ENCODE peak calls at places on chromosomes 7 and 10, in eight cellular contexts. One of them, this sample, is unnamed.

GRCh38 chr7:51949726-51950644 is 633.4 kb upstream of the COBL start:
- DNase-seq in spleen: no peak
- DNase-seq in heart right ventricle: no peak
- DNase-seq in heart left ventricle: no peak
- DNase-seq in uterus: no peak
- DNase-seq in thoracic aorta: no peak
- DNase-seq in left lung: no peak
- DNase-seq in gastrocnemius medialis: no peak
- DNase-seq in this sample: no peak

GRCh38 chr7:129828989-129829676 is 123.6 kb downstream of the UBE2H start:
- DNase-seq in spleen: no peak
- DNase-seq in heart right ventricle: no peak
- DNase-seq in heart left ventricle: no peak
- DNase-seq in uterus: no peak
- DNase-seq in thoracic aorta: no peak
- DNase-seq in left lung: peak; percentile 58
- DNase-seq in gastrocnemius medialis: no peak
- DNase-seq in this sample: no peak

GRCh38 chr7:129702316-129702715 is 90.8 kb downstream of the NRF1 start:
- DNase-seq in spleen: no peak
- DNase-seq in heart right ventricle: no peak
- DNase-seq in heart left ventricle: no peak
- DNase-seq in uterus: no peak
- DNase-seq in thoracic aorta: no peak
- DNase-seq in left lung: no peak
- DNase-seq in gastrocnemius medialis: no peak
- DNase-seq in this sample: no peak

GRCh38 chr10:73991846-73992245 is 6.1 kb upstream of the VCL start:
- DNase-seq in spleen: peak; percentile 90
- DNase-seq in heart right ventricle: no peak
- DNase-seq in heart left ventricle: no peak
- DNase-seq in uterus: no peak
- DNase-seq in thoracic aorta: no peak
- DNase-seq in left lung: peak; percentile 74
- DNase-seq in gastrocnemius medialis: no peak
- DNase-seq in this sample: peak; percentile 71

GRCh38 chr10:71039551-71039950 is 151.2 kb upstream of the PCBD1 start:
- DNase-seq in spleen: peak; percentile 39
- DNase-seq in heart right ventricle: no peak
- DNase-seq in heart left ventricle: no peak
- DNase-seq in uterus: no peak
- DNase-seq in thoracic aorta: no peak
- DNase-seq in left lung: no peak
- DNase-seq in gastrocnemius medialis: no peak
- DNase-seq in this sample: no peak

GRCh38 chr7:34320926-34321609 is 336.9 kb upstream of the NPSR1 start:
- DNase-seq in spleen: no peak
- DNase-seq in heart right ventricle: peak; percentile 27
- DNase-seq in heart left ventricle: peak; percentile 23
- DNase-seq in uterus: peak; percentile 23
- DNase-seq in thoracic aorta: peak; percentile 5
- DNase-seq in left lung: peak; percentile 43
- DNase-seq in gastrocnemius medialis: peak; percentile 10
- DNase-seq in this sample: peak; percentile 55

GRCh38 chr7:71972513-71972912 is 439.6 kb downstream of the CALN1 start:
- DNase-seq in spleen: no peak
- DNase-seq in heart right ventricle: no peak
- DNase-seq in heart left ventricle: no peak
- DNase-seq in uterus: no peak
- DNase-seq in thoracic aorta: no peak
- DNase-seq in left lung: no peak
- DNase-seq in gastrocnemius medialis: no peak
- DNase-seq in this sample: no peak

GRCh38 chr7:134741901-134742635 is 37.4 kb upstream of the CALD1 start:
- DNase-seq in spleen: no peak
- DNase-seq in heart right ventricle: peak; percentile 25
- DNase-seq in heart left ventricle: peak; percentile 52
- DNase-seq in uterus: peak; percentile 32
- DNase-seq in thoracic aorta: no peak
- DNase-seq in left lung: no peak
- DNase-seq in gastrocnemius medialis: no peak
- DNase-seq in this sample: no peak

GRCh38 chr10:78255796-78256638 is 222.4 kb downstream of the RPS24 start:
- DNase-seq in spleen: no peak
- DNase-seq in heart right ventricle: peak; percentile 21
- DNase-seq in heart left ventricle: peak; percentile 19
- DNase-seq in uterus: peak; percentile 52
- DNase-seq in thoracic aorta: peak; percentile 69
- DNase-seq in left lung: peak; percentile 78
- DNase-seq in gastrocnemius medialis: peak; percentile 51
- DNase-seq in this sample: peak; percentile 52

GRCh38 chr10:91389636-91390512 is 20.3 kb upstream of the HECTD2 start:
- DNase-seq in spleen: no peak
- DNase-seq in heart right ventricle: peak; percentile 9
- DNase-seq in heart left ventricle: no peak
- DNase-seq in uterus: no peak
- DNase-seq in thoracic aorta: no peak
- DNase-seq in left lung: no peak
- DNase-seq in gastrocnemius medialis: no peak
- DNase-seq in this sample: no peak

GRCh38 chr7:30755384-30756154 is 3.6 kb downstream of the INMT start:
- DNase-seq in spleen: no peak
- DNase-seq in heart right ventricle: peak; percentile 81
- DNase-seq in heart left ventricle: peak; percentile 83
- DNase-seq in uterus: peak; percentile 61
- DNase-seq in thoracic aorta: no peak
- DNase-seq in left lung: no peak
- DNase-seq in gastrocnemius medialis: no peak
- DNase-seq in this sample: no peak

DNA sequence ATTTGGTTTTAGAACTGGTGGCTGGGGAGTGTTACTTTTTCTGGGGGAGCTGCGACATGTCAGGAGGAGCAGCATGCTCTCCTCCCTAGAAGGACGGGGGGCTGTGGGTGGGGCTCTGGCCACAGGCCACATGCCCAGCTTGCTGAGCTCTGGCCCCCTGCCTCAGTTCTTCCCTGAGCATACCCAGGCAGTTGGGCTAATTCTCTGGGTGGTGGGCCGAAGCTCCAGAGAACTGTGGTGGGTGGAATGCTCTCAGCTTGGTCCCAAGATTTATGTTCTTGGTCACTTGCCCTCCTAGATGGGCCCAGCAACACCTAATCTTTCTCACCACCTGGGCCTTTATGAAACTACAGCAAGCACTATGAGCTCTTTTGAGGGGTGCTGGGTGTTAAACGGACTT is 5.1 kb upstream of the ZNF775 start:
- DNase-seq in spleen: no peak
- DNase-seq in heart right ventricle: no peak
- DNase-seq in heart left ventricle: no peak
- DNase-seq in uterus: no peak
- DNase-seq in thoracic aorta: no peak
- DNase-seq in left lung: no peak
- DNase-seq in gastrocnemius medialis: no peak
- DNase-seq in this sample: no peak
- H3K4me1 ChIP-seq in spleen: peaks cover 30% of the 10 kb centered on the region
- H3K4me1 ChIP-seq in heart right ventricle: peaks cover 38% of the 10 kb centered on the region
- H3K4me1 ChIP-seq in heart left ventricle: peaks cover 40% of the 10 kb centered on the region
- H3K4me1 ChIP-seq in uterus: no peaks in the 10 kb centered on the region
- H3K4me1 ChIP-seq in thoracic aorta: peaks cover 13% of the 10 kb centered on the region
- H3K4me1 ChIP-seq in left lung: peaks cover 24% of the 10 kb centered on the region
- H3K4me1 ChIP-seq in gastrocnemius medialis: peaks cover 35% of the 10 kb centered on the region
- H3K4me1 ChIP-seq in this sample: peaks cover 48% of the 10 kb centered on the region

GRCh38 chr7:75793676-75794075 is 19.9 kb downstream of the CCL24 start:
- DNase-seq in spleen: no peak
- DNase-seq in heart right ventricle: no peak
- DNase-seq in heart left ventricle: no peak
- DNase-seq in uterus: no peak
- DNase-seq in thoracic aorta: no peak
- DNase-seq in left lung: no peak
- DNase-seq in gastrocnemius medialis: no peak
- DNase-seq in this sample: no peak
- TF ChIP-seq CTCF in spleen: no peak
- TF ChIP-seq CTCF in heart right ventricle: no peak
- TF ChIP-seq CTCF in heart left ventricle: no peak
- TF ChIP-seq CTCF in uterus: no peak
- TF ChIP-seq CTCF in thoracic aorta: no peak
- TF ChIP-seq CTCF in left lung: no peak
- TF ChIP-seq CTCF in gastrocnemius medialis: no peak
- TF ChIP-seq CTCF in this sample: no peak

DNA sequence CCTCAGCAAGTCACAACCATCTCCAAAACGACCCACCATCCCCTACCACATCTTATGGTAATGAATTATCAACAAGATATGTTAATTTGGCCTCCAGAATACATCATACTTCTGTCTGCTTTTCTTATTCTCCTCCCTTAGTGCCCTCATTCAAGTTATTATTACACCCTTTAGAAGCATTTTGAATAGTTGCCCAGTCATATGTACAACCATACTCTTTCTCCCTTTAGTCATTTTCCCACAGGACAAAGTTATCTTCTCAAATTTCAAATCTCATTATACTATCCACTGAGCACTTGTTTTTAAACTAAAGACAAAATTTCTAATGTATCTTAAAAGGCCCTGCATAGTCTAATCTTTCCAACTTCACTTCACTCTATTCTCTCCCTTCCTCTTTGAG is 71.0 kb downstream of the GNAT3 start:
- DNase-seq in spleen: no peak
- DNase-seq in heart right ventricle: no peak
- DNase-seq in heart left ventricle: no peak
- DNase-seq in uterus: no peak
- DNase-seq in thoracic aorta: no peak
- DNase-seq in left lung: no peak
- DNase-seq in gastrocnemius medialis: no peak
- DNase-seq in this sample: no peak
- H3K4me1 ChIP-seq in spleen: no peaks in the 10 kb centered on the region
- H3K4me1 ChIP-seq in heart right ventricle: no peaks in the 10 kb centered on the region
- H3K4me1 ChIP-seq in heart left ventricle: peaks cover 12% of the 10 kb centered on the region
- H3K4me1 ChIP-seq in uterus: no peaks in the 10 kb centered on the region
- H3K4me1 ChIP-seq in thoracic aorta: no peaks in the 10 kb centered on the region
- H3K4me1 ChIP-seq in left lung: no peaks in the 10 kb centered on the region
- H3K4me1 ChIP-seq in gastrocnemius medialis: no peaks in the 10 kb centered on the region
- H3K4me1 ChIP-seq in this sample: no peaks in the 10 kb centered on the region

GRCh38 chr7:69677054-69677847 is 79.0 kb downstream of the AUTS2 start:
- DNase-seq in spleen: no peak
- DNase-seq in heart right ventricle: no peak
- DNase-seq in heart left ventricle: no peak
- DNase-seq in uterus: no peak
- DNase-seq in thoracic aorta: no peak
- DNase-seq in left lung: no peak
- DNase-seq in gastrocnemius medialis: no peak
- DNase-seq in this sample: no peak
- TF ChIP-seq CTCF in spleen: no peak
- TF ChIP-seq CTCF in heart right ventricle: peak; percentile 28
- TF ChIP-seq CTCF in heart left ventricle: no peak
- TF ChIP-seq CTCF in uterus: no peak
- TF ChIP-seq CTCF in thoracic aorta: no peak
- TF ChIP-seq CTCF in left lung: no peak
- TF ChIP-seq CTCF in gastrocnemius medialis: no peak
- TF ChIP-seq CTCF in this sample: peak; percentile 23

DNA sequence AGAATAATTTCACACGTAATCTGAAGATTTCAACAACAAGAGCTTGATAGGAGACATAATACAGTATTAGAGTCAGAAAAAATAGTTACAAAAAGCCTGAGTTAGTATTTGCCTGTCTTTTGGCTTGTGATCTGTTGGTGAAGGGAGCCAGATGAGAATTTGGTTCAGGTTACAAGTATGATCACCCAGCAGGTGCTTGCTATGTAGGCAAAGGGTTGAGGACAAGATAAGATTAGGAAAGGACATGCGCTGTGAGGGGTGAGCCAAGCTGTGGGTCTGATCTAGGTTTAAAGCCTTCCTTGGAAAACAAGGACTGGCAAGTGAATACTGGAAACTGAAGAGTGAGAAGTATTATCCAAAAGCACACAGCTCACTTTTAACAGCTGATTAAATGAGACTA is 28.7 kb upstream of the CD36 start:
- DNase-seq in spleen: no peak
- DNase-seq in heart right ventricle: no peak
- DNase-seq in heart left ventricle: no peak
- DNase-seq in uterus: no peak
- DNase-seq in thoracic aorta: no peak
- DNase-seq in left lung: no peak
- DNase-seq in gastrocnemius medialis: peak; percentile 61
- DNase-seq in this sample: no peak
- H3K4me1 ChIP-seq in spleen: no peaks in the 10 kb centered on the region
- H3K4me1 ChIP-seq in heart right ventricle: peaks cover 74% of the 10 kb centered on the region
- H3K4me1 ChIP-seq in heart left ventricle: peaks cover 68% of the 10 kb centered on the region
- H3K4me1 ChIP-seq in uterus: no peaks in the 10 kb centered on the region
- H3K4me1 ChIP-seq in thoracic aorta: no peaks in the 10 kb centered on the region
- H3K4me1 ChIP-seq in left lung: peaks cover 19% of the 10 kb centered on the region
- H3K4me1 ChIP-seq in gastrocnemius medialis: peaks cover 75% of the 10 kb centered on the region
- H3K4me1 ChIP-seq in this sample: peaks cover 33% of the 10 kb centered on the region

DNA sequence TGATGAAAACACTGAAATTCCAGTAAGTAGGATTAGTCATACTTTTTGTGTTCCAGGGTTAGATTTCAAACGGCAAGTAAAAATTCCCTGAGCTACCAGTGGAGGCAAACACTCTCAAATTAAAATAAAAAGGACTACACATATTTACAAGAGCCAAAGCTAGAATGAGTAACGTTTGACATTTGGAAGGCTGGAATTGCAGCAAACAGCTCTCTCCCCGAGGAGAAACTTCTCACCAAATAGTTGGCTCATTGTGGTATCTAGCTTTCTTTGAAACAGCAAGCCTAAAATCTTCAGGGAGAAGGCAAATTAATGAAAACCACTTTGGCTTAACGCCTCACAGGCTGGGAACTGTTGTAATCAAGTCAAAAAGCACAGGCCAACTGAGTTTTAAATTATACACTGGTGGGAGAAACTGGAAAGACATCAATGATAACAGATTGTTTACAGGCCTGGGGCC is 288.3 kb downstream of the SNX13 start:
- DNase-seq in spleen: no peak
- DNase-seq in heart right ventricle: peak; percentile 52
- DNase-seq in heart left ventricle: peak; percentile 38
- DNase-seq in uterus: peak; percentile 22
- DNase-seq in thoracic aorta: no peak
- DNase-seq in left lung: no peak
- DNase-seq in gastrocnemius medialis: no peak
- DNase-seq in this sample: no peak
- TF ChIP-seq CTCF in spleen: no peak
- TF ChIP-seq CTCF in heart right ventricle: peak; percentile 28
- TF ChIP-seq CTCF in heart left ventricle: no peak
- TF ChIP-seq CTCF in uterus: peak; percentile 15
- TF ChIP-seq CTCF in thoracic aorta: peak; percentile 62
- TF ChIP-seq CTCF in left lung: peak; percentile 35
- TF ChIP-seq CTCF in gastrocnemius medialis: no peak
- TF ChIP-seq CTCF in this sample: no peak